ENCODE peak calls at places on chromosomes 2 and 18, in ten cellular contexts. Y is spleen, Q is A549, J is H54, A is adrenal gland, X is GM12892, D is IMR-90, F is right lobe of liver, I is body of pancreas, K is sigmoid colon. G is an unnamed sample.

GRCh38 chr2:138087761-138088602 is 123.7 kb downstream of the HNMT start:
- DNase-seq in K (no peak), D (no peak), X (no peak), Q (no peak), I (peak), F (no peak), A (no peak), J (no peak), Y (no peak), G (peak)

GRCh38 chr2:25322313-25322712 is 19.4 kb downstream of the DNMT3A start:
- DNase-seq in Y (no peak), I (no peak), D (no peak), Q (no peak), F (no peak), K (no peak), J (no peak), X (no peak), A (no peak), G (no peak)

GRCh38 chr18:44792456-44793080 is 111.9 kb downstream of the SETBP1 start:
- DNase-seq in Q (no peak), Y (no peak), X (no peak), D (peak), F (no peak), I (no peak), K (no peak), J (no peak), A (no peak), G (no peak)

GRCh38 chr2:120825370-120826259 is 89.9 kb downstream of the GLI2 start:
- DNase-seq in K (peak), Y (peak), Q (no peak), I (no peak), A (peak), X (no peak), F (no peak), J (no peak), D (peak), G (no peak)

GRCh38 chr2:108936868-108937265 is 52.2 kb downstream of the EDAR start:
- DNase-seq in F (no peak), K (no peak), Y (no peak), A (no peak), Q (no peak), I (no peak), D (no peak), X (no peak), J (no peak), G (no peak)

GRCh38 chr2:95158891-95159619 is 593 bp downstream of the ZNF514 start:
- DNase-seq in K (peak), X (peak), J (peak), Y (peak), F (peak), I (peak), A (peak), Q (peak), D (peak), G (peak)

GRCh38 chr2:27741673-27742072 is 29.8 kb upstream of the MRPL33 start:
- DNase-seq in K (no peak), I (no peak), X (no peak), A (no peak), J (no peak), Q (no peak), F (no peak), Y (no peak), D (no peak), G (no peak)

GRCh38 chr2:30511122-30512083 is 64.4 kb downstream of the LCLAT1 start:
- DNase-seq in Y (no peak), J (no peak), K (peak), X (no peak), Q (no peak), I (peak), D (peak), F (no peak), A (peak), G (peak)

GRCh38 chr2:239381709-239382134 is 19.1 kb downstream of the HDAC4 start:
- DNase-seq in X (peak), K (peak), F (peak), Q (no peak), A (no peak), J (no peak), I (no peak), D (no peak), Y (peak), G (no peak)

GRCh38 chr2:85231952-85232351 is 95.8 kb downstream of the TGOLN2 start:
- DNase-seq in K (no peak), Y (no peak), F (no peak), X (no peak), I (no peak), D (no peak), Q (no peak), A (no peak), J (no peak), G (no peak)

GRCh38 chr2:148876589-148877402 is 1.8 kb downstream of the KIF5C start:
- DNase-seq in J (no peak), F (no peak), I (peak), A (peak), K (no peak), Q (no peak), Y (peak), D (no peak), X (peak), G (no peak)

GRCh38 chr18:58051765-58052460 is 7.9 kb downstream of the NEDD4L start:
- DNase-seq in X (no peak), Q (peak), J (no peak), D (peak), K (no peak), F (no peak), I (no peak), Y (no peak), A (no peak), G (peak)

GRCh38 chr2:204900487-204900886 is 355.2 kb downstream of the PARD3B start:
- DNase-seq in I (no peak), K (no peak), X (no peak), F (no peak), A (no peak), J (no peak), Q (no peak), Y (no peak), D (no peak), G (no peak)

GRCh38 chr2:141015339-141016047 is 1115.3 kb downstream of the LRP1B start:
- DNase-seq in K (no peak), J (no peak), F (no peak), I (no peak), A (no peak), X (no peak), D (no peak), Y (no peak), Q (no peak), G (no peak)

GRCh38 chr18:61554117-61554776 is 221.0 kb downstream of the CDH20 start:
- DNase-seq in I (peak), Y (peak), Q (no peak), X (no peak), K (no peak), A (no peak), D (no peak), J (no peak), F (no peak), G (no peak)

DNA sequence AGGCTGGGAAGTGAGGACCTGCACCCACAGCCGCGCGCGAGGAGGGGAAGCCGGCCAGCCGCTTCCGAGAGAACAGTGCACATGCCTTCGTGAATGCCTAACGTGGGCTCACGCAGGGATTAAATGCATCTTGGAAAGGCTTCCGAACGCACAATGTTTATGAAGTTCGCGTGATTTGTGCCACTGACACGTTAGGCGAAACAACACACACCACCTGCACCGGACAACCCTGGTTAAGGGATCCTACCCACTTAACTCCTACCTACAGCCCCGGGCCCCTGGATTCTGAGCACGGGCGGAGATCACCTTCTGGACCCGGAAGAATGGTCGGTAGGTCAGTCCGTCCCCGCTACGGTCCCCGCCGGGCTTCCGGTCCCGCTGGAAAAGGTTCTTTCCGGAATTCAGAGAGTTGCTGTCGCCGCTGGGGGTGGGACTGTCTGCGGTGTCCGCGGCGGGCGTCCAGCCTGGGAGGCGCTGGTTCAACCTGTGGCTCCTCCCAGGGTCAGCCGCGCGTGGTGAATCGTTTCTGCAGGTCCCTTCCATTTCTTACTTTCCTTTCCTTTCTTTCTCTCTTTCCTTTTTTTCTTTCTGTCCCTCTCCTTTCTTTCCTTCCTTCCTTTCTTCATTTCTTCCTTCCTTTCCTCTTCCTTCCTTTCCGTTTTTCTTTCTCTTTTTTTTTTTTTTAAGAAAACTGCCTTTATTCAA is at the start of gene MTIF2:
- DNase-seq in D (peak), I (peak), K (peak), Q (peak), Y (peak), X (peak), F (peak), J (peak), A (peak), G (peak)
- TF ChIP-seq POLR2A in D (peak), I (peak), K (peak), Q (peak), Y (peak), X (peak), F (peak), J (peak), A (no peak), G (peak)

GRCh38 chr18:79932907-79933306 is 18.5 kb downstream of the SLC66A2 start:
- DNase-seq in X (no peak), F (no peak), A (no peak), J (no peak), K (no peak), Q (no peak), Y (no peak), I (no peak), D (no peak), G (peak)
- TF ChIP-seq POLR2A in X (no peak), F (no peak), A (no peak), J (no peak), K (no peak), Q (no peak), Y (no peak), I (no peak), D (no peak), G (no peak)

DNA sequence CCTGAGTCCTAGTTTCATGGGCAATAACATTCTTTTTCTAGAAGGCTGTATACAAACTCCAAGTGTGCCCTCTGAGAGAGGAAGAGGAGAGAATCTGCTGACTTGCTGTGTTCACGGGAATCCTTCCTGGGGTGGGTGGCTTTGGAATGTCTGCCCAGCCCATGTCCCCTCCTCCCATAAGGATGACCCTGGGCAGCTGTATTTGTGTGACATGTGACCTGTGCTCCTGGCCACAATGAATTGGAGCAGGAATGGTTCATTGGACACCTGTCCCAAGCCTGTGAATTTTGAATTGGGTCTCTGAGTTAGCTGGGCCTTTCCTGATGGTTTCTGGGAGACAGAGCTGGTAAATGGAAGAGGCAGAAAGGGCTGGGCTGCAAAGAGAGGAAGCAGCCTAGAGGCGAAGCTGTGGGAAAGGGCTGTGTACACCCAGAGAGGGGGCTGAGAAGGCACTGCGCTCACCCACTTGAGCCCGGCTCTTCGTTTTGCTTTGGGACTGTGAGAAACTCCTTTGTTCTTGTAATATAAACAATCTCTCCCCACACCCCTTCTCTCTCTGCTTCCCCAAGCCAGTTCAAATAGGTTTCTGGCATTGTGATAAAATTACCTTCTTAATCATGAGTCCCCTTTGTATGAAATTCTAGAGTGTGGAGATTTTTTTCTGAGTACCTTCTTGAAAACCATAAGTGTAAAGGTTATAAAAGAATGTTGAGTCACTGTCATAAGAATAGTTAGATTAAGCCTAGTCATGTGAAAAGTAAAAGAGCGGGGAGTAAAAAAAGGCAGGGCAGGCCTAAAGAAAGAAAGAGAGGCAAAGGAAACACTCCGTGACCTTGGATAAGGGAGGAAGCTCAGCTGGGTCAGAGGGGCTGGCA is 49.8 kb downstream of the SLC4A5 start:
- DNase-seq in X (no peak), K (no peak), D (peak), J (no peak), F (no peak), Q (no peak), I (no peak), A (no peak), Y (no peak), G (no peak)
- TF ChIP-seq POLR2A in X (no peak), K (no peak), D (no peak), J (no peak), F (no peak), Q (no peak), I (no peak), A (no peak), Y (no peak), G (no peak)

GRCh38 chr18:9915291-9916066 is 1.7 kb downstream of the VAPA start:
- DNase-seq in F (no peak), X (no peak), K (no peak), J (no peak), A (no peak), Q (no peak), D (peak), Y (no peak), I (no peak), G (no peak)
- TF ChIP-seq POLR2A in F (no peak), X (no peak), K (no peak), J (no peak), A (no peak), Q (no peak), D (no peak), Y (no peak), I (no peak), G (peak)

GRCh38 chr2:235098736-235099494 is 147.1 kb downstream of the SH3BP4 start:
- DNase-seq in F (no peak), J (peak), D (peak), Q (no peak), X (no peak), Y (no peak), A (no peak), I (no peak), K (no peak), G (no peak)

GRCh38 chr2:235107640-235107951 is 155.8 kb downstream of the SH3BP4 start:
- DNase-seq in K (no peak), D (no peak), A (no peak), I (no peak), X (no peak), Q (no peak), Y (no peak), J (no peak), F (no peak), G (no peak)

GRCh38 chr2:235105821-235106359 is 154.1 kb downstream of the SH3BP4 start:
- DNase-seq in A (no peak), K (no peak), Y (no peak), I (no peak), J (no peak), Q (no peak), D (no peak), X (no peak), F (no peak), G (no peak)

GRCh38 chr2:235106874-235107639 is 155.2 kb downstream of the SH3BP4 start:
- DNase-seq in D (peak), X (no peak), Q (peak), J (peak), Y (no peak), A (peak), F (peak), I (peak), K (peak), G (peak)

GRCh38 chr2:235102987-235103386 is 151.2 kb downstream of the SH3BP4 start:
- DNase-seq in Q (no peak), J (no peak), D (no peak), F (no peak), K (no peak), A (no peak), Y (no peak), X (no peak), I (no peak), G (no peak)
- TF ChIP-seq POLR2A in Q (no peak), J (no peak), D (no peak), F (no peak), K (no peak), A (no peak), Y (no peak), X (no peak), I (no peak), G (no peak)

GRCh38 chr2:12717988-12718661 is 1.4 kb downstream of the TRIB2 start:
- DNase-seq in Y (peak), J (no peak), A (peak), F (no peak), K (peak), Q (peak), I (no peak), D (peak), X (no peak), G (peak)

GRCh38 chr2:12715878-12716249 is 872 bp upstream of the TRIB2 start:
- DNase-seq in K (peak), A (peak), Y (peak), F (peak), D (peak), X (peak), Q (peak), I (peak), J (peak), G (peak)

GRCh38 chr2:12717191-12717987 is 653 bp downstream of the TRIB2 start:
- DNase-seq in X (peak), K (peak), I (peak), A (peak), F (peak), J (no peak), D (peak), Y (peak), Q (peak), G (peak)

GRCh38 chr2:12715258-12715865 is 1.4 kb upstream of the TRIB2 start:
- DNase-seq in Y (no peak), Q (no peak), A (no peak), I (no peak), X (no peak), F (no peak), K (no peak), J (no peak), D (no peak), G (peak)

GRCh38 chr2:12716250-12717190 is at the start of gene TRIB2:
- DNase-seq in A (peak), J (peak), K (peak), Y (peak), X (peak), F (peak), Q (peak), D (peak), I (peak), G (peak)
- TF ChIP-seq POLR2A in A (no peak), J (peak), K (peak), Y (peak), X (no peak), F (peak), Q (no peak), D (peak), I (peak), G (peak)

GRCh38 chr2:217654173-217654572 is 348.6 kb downstream of the TNS1 start:
- DNase-seq in Y (no peak), J (no peak), I (no peak), F (no peak), D (no peak), A (no peak), K (no peak), X (no peak), Q (no peak), G (no peak)

GRCh38 chr2:217655656-217656055 is 347.1 kb downstream of the TNS1 start:
- DNase-seq in Y (no peak), Q (no peak), K (no peak), J (no peak), I (no peak), A (no peak), D (no peak), X (no peak), F (no peak), G (no peak)

GRCh38 chr2:217652761-217653160 is 350.0 kb downstream of the TNS1 start:
- DNase-seq in J (no peak), K (no peak), A (no peak), D (peak), Q (no peak), F (no peak), Y (no peak), I (no peak), X (no peak), G (no peak)

GRCh38 chr2:217650716-217651360 is 352.0 kb downstream of the TNS1 start:
- DNase-seq in J (peak), D (peak), F (peak), Y (no peak), A (peak), K (no peak), I (peak), Q (peak), X (peak), G (peak)

GRCh38 chr2:217653240-217653639 is 349.6 kb downstream of the TNS1 start:
- DNase-seq in Y (no peak), D (peak), Q (peak), A (peak), K (peak), J (peak), I (peak), X (no peak), F (no peak), G (no peak)
- TF ChIP-seq POLR2A in Y (no peak), D (no peak), Q (no peak), A (no peak), K (no peak), J (peak), I (no peak), X (no peak), F (no peak), G (no peak)

G was measured in erythroblast.